ENCODE peak calls at places on chromosome 3, in six cellular contexts. One of them, this sample, is unnamed.

GRCh38 chr3:67595424-67595823 is 59.0 kb downstream of the SUCLG2 start:
- DNase-seq in gastrocnemius medialis: no peak
- DNase-seq in Peyer's patch: peak; percentile 52
- DNase-seq in spleen: no peak
- DNase-seq in stomach: no peak
- DNase-seq in HCT116: no peak
- DNase-seq in this sample: no peak

GRCh38 chr3:10517616-10518015 is 12.2 kb upstream of the ATP2B2 start:
- DNase-seq in HCT116: no peak
- DNase-seq in spleen: peak; percentile 24
- DNase-seq in stomach: no peak
- DNase-seq in Peyer's patch: peak; percentile 16
- DNase-seq in gastrocnemius medialis: no peak
- DNase-seq in this sample: no peak

GRCh38 chr3:182715006-182715405 is 78.3 kb upstream of the ATP11B start:
- DNase-seq in spleen: no peak
- DNase-seq in gastrocnemius medialis: no peak
- DNase-seq in stomach: no peak
- DNase-seq in Peyer's patch: no peak
- DNase-seq in HCT116: no peak
- DNase-seq in this sample: no peak

GRCh38 chr3:178078933-178079332 is 457.3 kb upstream of the KCNMB2 start:
- DNase-seq in Peyer's patch: no peak
- DNase-seq in stomach: no peak
- DNase-seq in HCT116: no peak
- DNase-seq in gastrocnemius medialis: no peak
- DNase-seq in spleen: no peak
- DNase-seq in this sample: no peak

GRCh38 chr3:18424213-18424861 is 802 bp downstream of the SATB1 start:
- DNase-seq in Peyer's patch: no peak
- DNase-seq in HCT116: no peak
- DNase-seq in gastrocnemius medialis: no peak
- DNase-seq in stomach: no peak
- DNase-seq in spleen: peak; percentile 84
- DNase-seq in this sample: peak; percentile 24

GRCh38 chr3:55629432-55629831 is 142.3 kb upstream of the WNT5A start:
- DNase-seq in gastrocnemius medialis: no peak
- DNase-seq in Peyer's patch: peak; percentile 74
- DNase-seq in spleen: no peak
- DNase-seq in HCT116: no peak
- DNase-seq in stomach: peak; percentile 83
- DNase-seq in this sample: no peak

GRCh38 chr3:182508896-182509295 is 284.4 kb upstream of the ATP11B start:
- DNase-seq in stomach: no peak
- DNase-seq in Peyer's patch: no peak
- DNase-seq in spleen: no peak
- DNase-seq in gastrocnemius medialis: no peak
- DNase-seq in HCT116: no peak
- DNase-seq in this sample: no peak

GRCh38 chr3:34011171-34012101 is 213.0 kb downstream of the PDCD6IP start:
- DNase-seq in HCT116: peak; percentile 8
- DNase-seq in spleen: no peak
- DNase-seq in stomach: no peak
- DNase-seq in Peyer's patch: no peak
- DNase-seq in gastrocnemius medialis: no peak
- DNase-seq in this sample: no peak

GRCh38 chr3:151085889-151086483 is 522 bp downstream of the MED12L start:
- DNase-seq in gastrocnemius medialis: no peak
- DNase-seq in stomach: no peak
- DNase-seq in HCT116: no peak
- DNase-seq in Peyer's patch: peak; percentile 41
- DNase-seq in spleen: peak; percentile 86
- DNase-seq in this sample: no peak

GRCh38 chr3:151084893-151085226 is 604 bp upstream of the MED12L start:
- DNase-seq in spleen: no peak
- DNase-seq in HCT116: no peak
- DNase-seq in gastrocnemius medialis: no peak
- DNase-seq in stomach: no peak
- DNase-seq in Peyer's patch: no peak
- DNase-seq in this sample: no peak

GRCh38 chr3:151082880-151083838 is 2.3 kb upstream of the MED12L start:
- DNase-seq in HCT116: no peak
- DNase-seq in stomach: no peak
- DNase-seq in spleen: no peak
- DNase-seq in Peyer's patch: no peak
- DNase-seq in gastrocnemius medialis: no peak
- DNase-seq in this sample: no peak

GRCh38 chr3:151086484-151087456 is 1.3 kb downstream of the MED12L start:
- DNase-seq in gastrocnemius medialis: peak; percentile 18
- DNase-seq in stomach: peak; percentile 67
- DNase-seq in Peyer's patch: peak; percentile 64
- DNase-seq in HCT116: peak; percentile 22
- DNase-seq in spleen: peak; percentile 91
- DNase-seq in this sample: peak; percentile 78

GRCh38 chr3:151085227-151085888 is at the start of gene MED12L:
- DNase-seq in stomach: peak; percentile 78
- DNase-seq in spleen: peak; percentile 93
- DNase-seq in HCT116: peak; percentile 45
- DNase-seq in Peyer's patch: peak; percentile 67
- DNase-seq in gastrocnemius medialis: no peak
- DNase-seq in this sample: peak; percentile 82
- TF ChIP-seq POLR2A in stomach: no peak
- TF ChIP-seq POLR2A in spleen: no peak
- TF ChIP-seq POLR2A in HCT116: peak; percentile 52
- TF ChIP-seq POLR2A in Peyer's patch: no peak
- TF ChIP-seq POLR2A in gastrocnemius medialis: no peak
- TF ChIP-seq POLR2A in this sample: no peak

DNA sequence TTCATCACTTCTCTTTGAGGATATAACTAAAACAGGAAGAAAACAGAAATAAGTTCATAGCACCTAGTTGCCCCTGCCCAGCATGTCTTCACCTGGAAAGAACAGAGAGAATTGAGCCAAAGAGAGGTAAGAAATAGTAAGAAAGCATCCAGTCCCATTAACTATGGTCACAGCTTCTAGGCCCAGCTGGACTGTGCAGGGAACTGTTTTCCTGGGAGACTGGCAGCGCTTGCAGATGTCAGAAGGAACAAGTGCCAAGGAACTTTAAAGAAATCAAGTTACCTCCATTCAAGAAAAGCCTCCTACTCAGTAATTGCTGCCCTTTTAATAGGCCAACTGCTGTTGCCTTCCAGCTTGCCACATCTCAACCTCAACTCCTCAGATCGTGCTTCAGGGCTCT is 17.8 kb upstream of the CPB1 start:
- DNase-seq in gastrocnemius medialis: no peak
- DNase-seq in stomach: no peak
- DNase-seq in spleen: no peak
- DNase-seq in Peyer's patch: no peak
- DNase-seq in HCT116: no peak
- DNase-seq in this sample: no peak
- TF ChIP-seq POLR2A in gastrocnemius medialis: no peak
- TF ChIP-seq POLR2A in stomach: no peak
- TF ChIP-seq POLR2A in spleen: no peak
- TF ChIP-seq POLR2A in Peyer's patch: no peak
- TF ChIP-seq POLR2A in HCT116: no peak
- TF ChIP-seq POLR2A in this sample: no peak

GRCh38 chr3:132317229-132317948 is at the start of gene ACP3:
- DNase-seq in HCT116: peak; percentile 43
- DNase-seq in spleen: peak; percentile 78
- DNase-seq in gastrocnemius medialis: no peak
- DNase-seq in stomach: peak; percentile 62
- DNase-seq in Peyer's patch: no peak
- DNase-seq in this sample: peak; percentile 35
- TF ChIP-seq POLR2A in HCT116: no peak
- TF ChIP-seq POLR2A in spleen: no peak
- TF ChIP-seq POLR2A in gastrocnemius medialis: no peak
- TF ChIP-seq POLR2A in stomach: no peak
- TF ChIP-seq POLR2A in Peyer's patch: no peak
- TF ChIP-seq POLR2A in this sample: no peak

DNA sequence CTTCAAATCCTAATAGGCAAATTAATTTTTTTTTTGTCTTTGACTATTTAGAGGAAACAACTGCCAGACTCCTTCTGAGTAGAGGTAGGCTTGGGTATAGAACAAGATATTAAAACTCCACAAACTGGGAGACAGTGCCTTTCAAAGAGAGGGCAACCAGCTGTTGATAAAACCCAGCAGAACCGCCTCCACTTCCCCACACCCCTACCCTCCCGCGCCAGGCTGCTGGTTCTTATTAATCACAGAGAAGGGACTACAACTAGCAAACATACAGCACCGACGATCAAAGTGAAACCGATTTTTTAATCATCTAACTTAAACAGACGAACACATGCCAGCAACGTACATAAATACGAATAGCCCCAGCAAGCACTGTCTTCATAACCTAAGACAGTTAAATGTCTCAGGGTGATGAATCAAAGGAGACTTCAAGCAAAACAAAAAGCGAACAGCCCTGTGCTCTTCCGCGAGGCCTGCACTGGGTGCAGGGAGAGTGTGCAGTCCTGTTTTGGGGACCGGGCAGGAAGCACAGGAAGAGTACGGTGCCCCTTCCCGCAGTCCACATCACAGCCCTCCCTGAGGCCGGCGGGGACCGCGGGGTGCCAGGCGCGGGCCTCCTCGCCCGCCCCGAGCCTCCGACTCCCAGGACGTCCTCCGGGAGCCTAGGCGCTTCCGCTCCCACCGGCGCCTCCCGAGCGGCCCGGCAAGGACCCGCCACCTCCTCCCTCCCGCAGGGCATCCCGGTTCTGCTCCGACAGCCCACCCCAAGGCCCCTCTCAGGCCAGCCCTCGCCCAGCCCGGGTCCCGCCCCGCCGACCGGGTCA is 75.1 kb upstream of the VGLL4 start:
- DNase-seq in HCT116: peak; percentile 26
- DNase-seq in spleen: peak; percentile 86
- DNase-seq in stomach: peak; percentile 69
- DNase-seq in gastrocnemius medialis: peak; percentile 17
- DNase-seq in Peyer's patch: peak; percentile 56
- DNase-seq in this sample: peak; percentile 51
- TF ChIP-seq POLR2A in HCT116: no peak
- TF ChIP-seq POLR2A in spleen: no peak
- TF ChIP-seq POLR2A in stomach: no peak
- TF ChIP-seq POLR2A in gastrocnemius medialis: no peak
- TF ChIP-seq POLR2A in Peyer's patch: no peak
- TF ChIP-seq POLR2A in this sample: no peak

GRCh38 chr3:31406901-31407300 is 125.8 kb upstream of the STT3B start:
- DNase-seq in stomach: no peak
- DNase-seq in gastrocnemius medialis: no peak
- DNase-seq in spleen: no peak
- DNase-seq in HCT116: no peak
- DNase-seq in Peyer's patch: no peak
- DNase-seq in this sample: no peak
- TF ChIP-seq POLR2A in stomach: no peak
- TF ChIP-seq POLR2A in gastrocnemius medialis: no peak
- TF ChIP-seq POLR2A in spleen: no peak
- TF ChIP-seq POLR2A in HCT116: no peak
- TF ChIP-seq POLR2A in Peyer's patch: no peak
- TF ChIP-seq POLR2A in this sample: no peak